ENCODE peak calls at places on chromosomes 12 and 14, in eight cellular contexts. U, F, O, R, Y, K, M and G are unnamed samples.

GRCh38 chr12:48351022-48351708 is 446 bp upstream of the ZNF641 start:
- DNase-seq in O (peak; percentile 50), Y (peak; percentile 45), M (peak; percentile 58), R (peak; percentile 81), U (no peak), K (no peak), F (peak; percentile 31), G (peak; percentile 92)

GRCh38 chr14:22465201-22465835 is 123.7 kb downstream of the DAD1 start:
- DNase-seq in R (peak; percentile 7), O (no peak), F (no peak), U (no peak), K (no peak), Y (no peak), M (no peak), G (no peak)

GRCh38 chr14:86115972-86116371 is 586.0 kb downstream of the FLRT2 start:
- DNase-seq in M (no peak), K (no peak), O (no peak), Y (no peak), F (no peak), U (no peak), R (no peak), G (no peak)

GRCh38 chr14:55718551-55718950 is 138.5 kb downstream of the KTN1 start:
- DNase-seq in Y (no peak), R (no peak), F (no peak), O (no peak), K (no peak), M (no peak), U (no peak), G (no peak)

GRCh38 chr12:4958697-4959375 is 49.1 kb downstream of the KCNA1 start:
- DNase-seq in U (no peak), R (peak; percentile 12), M (no peak), K (no peak), Y (no peak), O (no peak), F (no peak), G (no peak)

GRCh38 chr12:46438719-46439319 is 66.2 kb upstream of the SLC38A2 start:
- DNase-seq in O (no peak), K (no peak), M (no peak), Y (no peak), U (no peak), R (no peak), F (no peak), G (no peak)

GRCh38 chr12:63985456-63985855 is 141.0 kb downstream of the SRGAP1 start:
- DNase-seq in O (no peak), Y (no peak), U (no peak), F (no peak), K (no peak), R (no peak), M (no peak), G (peak; percentile 25)

GRCh38 chr14:104442611-104443390 is 136.8 kb upstream of the C14orf180 start:
- DNase-seq in M (no peak), O (no peak), Y (no peak), K (no peak), U (no peak), F (no peak), R (no peak), G (peak; percentile 48)

GRCh38 chr12:31962076-31962475 is 2.9 kb downstream of the RESF1 start:
- DNase-seq in K (no peak), F (no peak), Y (no peak), M (no peak), U (no peak), O (no peak), R (no peak), G (no peak)

GRCh38 chr14:50403433-50403832 is 6.8 kb upstream of the CDKL1 start:
- DNase-seq in U (no peak), F (no peak), K (no peak), R (peak; percentile 53), Y (no peak), M (no peak), O (peak; percentile 19), G (no peak)

GRCh38 chr12:93460882-93461281 is 6.4 kb upstream of the MRPL42 start:
- DNase-seq in U (no peak), M (no peak), K (no peak), Y (no peak), F (no peak), R (peak; percentile 28), O (peak; percentile 17), G (no peak)

GRCh38 chr14:95993768-95994592 is 45.2 kb upstream of the C14orf132 start:
- DNase-seq in R (peak; percentile 74), M (peak; percentile 41), O (peak; percentile 21), F (peak; percentile 21), U (peak; percentile 70), Y (peak; percentile 66), K (no peak), G (peak; percentile 41)

GRCh38 chr12:6604254-6605029 is 2.7 kb downstream of the CHD4 start:
- DNase-seq in R (peak; percentile 41), Y (no peak), U (peak; percentile 39), O (no peak), F (no peak), M (no peak), K (no peak), G (peak; percentile 91)

GRCh38 chr14:53979747-53980642 is 23.4 kb upstream of the BMP4 start:
- DNase-seq in K (no peak), O (no peak), U (peak; percentile 41), M (no peak), F (no peak), Y (no peak), R (peak; percentile 94), G (peak; percentile 86)

GRCh38 chr12:52878507-52879393 is 26.1 kb downstream of the KRT8 start:
- DNase-seq in O (no peak), U (no peak), Y (no peak), R (no peak), F (no peak), M (no peak), K (no peak), G (peak; percentile 69)

GRCh38 chr12:122190842-122191668 is 8.1 kb downstream of the LRRC43 start:
- DNase-seq in O (peak; percentile 82), U (peak; percentile 82), M (peak; percentile 57), F (no peak), Y (peak; percentile 74), R (peak; percentile 79), K (no peak), G (peak; percentile 97)

GRCh38 chr12:120766569-120766965 is 40.9 kb downstream of the ACADS start:
- DNase-seq in R (no peak), U (no peak), K (no peak), Y (no peak), F (no peak), O (no peak), M (no peak), G (no peak)

GRCh38 chr12:120262852-120263724 is 2.4 kb downstream of the PXN start:
- DNase-seq in O (no peak), Y (no peak), F (no peak), R (peak; percentile 77), U (peak; percentile 68), M (no peak), K (no peak), G (no peak)

GRCh38 chr12:127773520-127773919 is 493.4 kb upstream of the TMEM132C start:
- DNase-seq in O (no peak), R (no peak), U (no peak), Y (no peak), K (no peak), M (no peak), F (no peak), G (no peak)

GRCh38 chr12:116964004-116964739 is 53.4 kb downstream of the FBXW8 start:
- DNase-seq in O (no peak), Y (no peak), F (no peak), M (no peak), U (no peak), R (no peak), K (no peak), G (no peak)

GRCh38 chr12:69933115-69933552 is 108.1 kb downstream of the MYRFL start:
- DNase-seq in F (no peak), U (no peak), O (peak; percentile 11), R (no peak), Y (no peak), K (no peak), M (no peak), G (no peak)

GRCh38 chr12:52521175-52521574 is 981 bp upstream of the KRT5 start:
- DNase-seq in F (no peak), O (peak; percentile 1), Y (peak; percentile 73), M (no peak), U (no peak), K (no peak), R (no peak), G (no peak)

GRCh38 chr14:72291908-72292688 is 359.9 kb downstream of the RGS6 start:
- DNase-seq in U (peak; percentile 67), O (peak; percentile 55), M (peak; percentile 25), F (peak; percentile 9), Y (peak; percentile 38), K (no peak), R (peak; percentile 67), G (peak; percentile 65)

GRCh38 chr12:31363416-31363809 is 37.5 kb upstream of the SINHCAF start:
- DNase-seq in M (no peak), O (no peak), K (no peak), U (no peak), Y (no peak), F (no peak), R (no peak), G (peak; percentile 3)

GRCh38 chr12:11609045-11609444 is 40.4 kb upstream of the ETV6 start:
- DNase-seq in Y (no peak), R (no peak), M (no peak), F (no peak), U (no peak), K (no peak), O (no peak), G (no peak)

GRCh38 chr12:21848192-21848591 is 73.7 kb upstream of the KCNJ8 start:
- DNase-seq in M (no peak), R (no peak), U (no peak), Y (no peak), O (no peak), F (no peak), K (no peak), G (no peak)

GRCh38 chr12:54475542-54475941 is 2.1 kb upstream of the GTSF1 start:
- DNase-seq in R (peak; percentile 79), Y (peak; percentile 26), O (no peak), U (peak; percentile 78), F (peak; percentile 21), M (no peak), K (no peak), G (no peak)

GRCh38 chr12:4270016-4270669 is 3.4 kb upstream of the CCND2 start:
- DNase-seq in Y (no peak), U (no peak), R (no peak), O (peak; percentile 18), M (no peak), F (no peak), K (no peak), G (no peak)

GRCh38 chr12:113855998-113856397 is 110.1 kb downstream of the RBM19 start:
- DNase-seq in U (no peak), R (no peak), O (no peak), M (no peak), Y (no peak), K (no peak), F (no peak), G (peak; percentile 71)

GRCh38 chr14:73789996-73790581 is 61.5 kb upstream of the PTGR2 start:
- DNase-seq in Y (peak; percentile 75), K (peak; percentile 62), O (no peak), M (no peak), R (peak; percentile 95), F (peak; percentile 94), U (peak; percentile 87), G (peak; percentile 89)

GRCh38 chr12:121532503-121533390 is 48.1 kb downstream of the KDM2B start:
- DNase-seq in U (peak; percentile 86), O (no peak), Y (no peak), K (no peak), M (no peak), R (peak; percentile 72), F (no peak), G (peak; percentile 77)

GRCh38 chr12:103036581-103037214 is 79.2 kb downstream of the ASCL1 start:
- DNase-seq in Y (no peak), R (no peak), F (no peak), O (no peak), M (no peak), K (no peak), U (no peak), G (no peak)

GRCh38 chr12:122944588-122944987 is 21.7 kb downstream of the ABCB9 start:
- DNase-seq in Y (peak; percentile 47), K (peak; percentile 76), O (no peak), F (peak; percentile 20), M (peak; percentile 20), R (peak; percentile 87), U (no peak), G (peak; percentile 86)

GRCh38 chr12:12696562-12697383 is 790 bp upstream of the GPR19 start:
- DNase-seq in K (peak; percentile 84), O (peak; percentile 88), M (peak; percentile 67), U (peak; percentile 86), F (peak; percentile 63), Y (peak; percentile 55), R (peak; percentile 91), G (peak; percentile 58)